ENCODE peak calls at places on chromosomes 7 and 10, in seven cellular contexts. U, S, E, W, Z, H and C are unnamed samples.

GRCh38 chr7:73964786-73965185 is 63.2 kb upstream of the ELN start:
- DNase-seq in E (no peak), H (no peak), U (no peak), S (no peak), W (no peak), Z (no peak), C (no peak)

GRCh38 chr10:132700168-132701098 is 85.5 kb downstream of the NKX6-2 start:
- DNase-seq in Z (peak), W (no peak), S (peak), U (no peak), H (no peak), E (peak), C (no peak)

GRCh38 chr7:96449094-96449493 is 127.2 kb upstream of the SLC25A13 start:
- DNase-seq in E (no peak), H (no peak), S (no peak), W (no peak), U (no peak), Z (no peak), C (no peak)

GRCh38 chr10:65949543-65949942 is 976.3 kb upstream of the LRRTM3 start:
- DNase-seq in H (no peak), S (no peak), W (no peak), U (no peak), E (no peak), Z (no peak), C (no peak)

GRCh38 chr10:44153901-44154670 is 230.8 kb downstream of the CXCL12 start:
- DNase-seq in Z (no peak), W (no peak), E (no peak), S (no peak), H (no peak), U (no peak), C (no peak)

GRCh38 chr10:99850767-99851127 is 68.3 kb downstream of the ABCC2 start:
- DNase-seq in Z (no peak), U (no peak), S (no peak), E (no peak), W (no peak), H (no peak), C (no peak)

GRCh38 chr10:3226960-3227724 is 54.6 kb upstream of the PITRM1 start:
- DNase-seq in E (no peak), W (no peak), S (peak), U (no peak), H (no peak), Z (peak), C (peak)

GRCh38 chr7:6505685-6506559 is 45.3 kb downstream of the GRID2IP start:
- DNase-seq in S (no peak), H (no peak), Z (no peak), U (no peak), E (no peak), W (no peak), C (no peak)

GRCh38 chr7:130352335-130353074 is 7.9 kb downstream of the CPA5 start:
- DNase-seq in U (no peak), H (no peak), E (no peak), Z (peak), S (peak), W (no peak), C (peak)

GRCh38 chr7:480531-481218 is 39.0 kb downstream of the PDGFA start:
- DNase-seq in Z (no peak), H (no peak), W (no peak), U (no peak), E (peak), S (no peak), C (no peak)

GRCh38 chr10:130127612-130128607 is 8.3 kb upstream of the GLRX3 start:
- DNase-seq in S (peak), H (peak), E (peak), Z (peak), U (peak), W (peak), C (peak)

GRCh38 chr7:147412782-147413186 is 1177.8 kb upstream of the C7orf33 start:
- DNase-seq in Z (peak), E (no peak), H (no peak), S (peak), W (no peak), U (no peak), C (peak)

GRCh38 chr10:114616516-114616915 is 41.6 kb downstream of the ABLIM1 start:
- DNase-seq in S (no peak), U (no peak), H (no peak), Z (no peak), W (no peak), E (no peak), C (no peak)

GRCh38 chr10:122435212-122435827 is 19.1 kb upstream of the ARMS2 start:
- DNase-seq in H (no peak), W (peak), U (no peak), E (no peak), Z (peak), S (peak), C (peak)

GRCh38 chr10:127904931-127905622 is 1.8 kb upstream of the PTPRE start:
- DNase-seq in H (no peak), W (no peak), U (no peak), E (no peak), S (no peak), Z (no peak), C (no peak)

GRCh38 chr7:150399861-150400778 is 21.0 kb downstream of the ZNF775 start:
- DNase-seq in H (no peak), Z (peak), W (no peak), S (no peak), E (no peak), U (no peak), C (peak)

GRCh38 chr7:157235357-157236018 is 96.8 kb downstream of the UBE3C start:
- DNase-seq in Z (peak), U (no peak), S (peak), H (no peak), E (no peak), W (no peak), C (peak)

GRCh38 chr7:155391414-155391813 is 66.5 kb upstream of the EN2 start:
- DNase-seq in H (no peak), U (no peak), W (no peak), Z (no peak), S (no peak), E (no peak), C (no peak)

GRCh38 chr7:44693641-44694313 is 54.9 kb upstream of the ZMIZ2 start:
- DNase-seq in W (no peak), Z (peak), E (peak), H (no peak), U (no peak), S (peak), C (no peak)